ENCODE peak calls at places on chromosomes 3 and 15, in four cellular contexts. L is fibroblast of mammary gland, Y is ovary, U is cardiac fibroblast. Z is an unnamed sample.

GRCh38 chr3:127426444-127427168 is 138.8 kb upstream of the PRR20G start:
- DNase-seq in U (no peak), Y (no peak), L (no peak), Z (no peak)

GRCh38 chr3:21654241-21654640 is 96.8 kb downstream of the ZNF385D start:
- DNase-seq in U (peak), Y (no peak), L (peak), Z (no peak)

GRCh38 chr3:42501681-42502428 is 588 bp upstream of the VIPR1 start:
- DNase-seq in L (peak), Y (no peak), U (peak), Z (peak)

GRCh38 chr15:82122754-82123400 is 77.1 kb upstream of the MEX3B start:
- DNase-seq in Y (peak), L (peak), U (peak), Z (peak)

GRCh38 chr3:52792961-52793695 is 1.5 kb upstream of the ITIH3 start:
- DNase-seq in Y (no peak), L (peak), U (peak), Z (no peak)

GRCh38 chr3:170608475-170608874 is 22.6 kb upstream of the SLC7A14 start:
- DNase-seq in U (no peak), L (no peak), Y (no peak), Z (no peak)

GRCh38 chr3:126317029-126317996 is 39.9 kb downstream of the KLF15 start:
- DNase-seq in L (no peak), U (no peak), Y (no peak), Z (no peak)

GRCh38 chr3:186642014-186642413 is 1.8 kb downstream of the FETUB start:
- DNase-seq in L (no peak), U (no peak), Y (no peak), Z (no peak)

GRCh38 chr3:10783360-10784346 is 32.4 kb upstream of the SLC6A11 start:
- DNase-seq in L (peak), Y (no peak), U (peak), Z (peak)

DNA sequence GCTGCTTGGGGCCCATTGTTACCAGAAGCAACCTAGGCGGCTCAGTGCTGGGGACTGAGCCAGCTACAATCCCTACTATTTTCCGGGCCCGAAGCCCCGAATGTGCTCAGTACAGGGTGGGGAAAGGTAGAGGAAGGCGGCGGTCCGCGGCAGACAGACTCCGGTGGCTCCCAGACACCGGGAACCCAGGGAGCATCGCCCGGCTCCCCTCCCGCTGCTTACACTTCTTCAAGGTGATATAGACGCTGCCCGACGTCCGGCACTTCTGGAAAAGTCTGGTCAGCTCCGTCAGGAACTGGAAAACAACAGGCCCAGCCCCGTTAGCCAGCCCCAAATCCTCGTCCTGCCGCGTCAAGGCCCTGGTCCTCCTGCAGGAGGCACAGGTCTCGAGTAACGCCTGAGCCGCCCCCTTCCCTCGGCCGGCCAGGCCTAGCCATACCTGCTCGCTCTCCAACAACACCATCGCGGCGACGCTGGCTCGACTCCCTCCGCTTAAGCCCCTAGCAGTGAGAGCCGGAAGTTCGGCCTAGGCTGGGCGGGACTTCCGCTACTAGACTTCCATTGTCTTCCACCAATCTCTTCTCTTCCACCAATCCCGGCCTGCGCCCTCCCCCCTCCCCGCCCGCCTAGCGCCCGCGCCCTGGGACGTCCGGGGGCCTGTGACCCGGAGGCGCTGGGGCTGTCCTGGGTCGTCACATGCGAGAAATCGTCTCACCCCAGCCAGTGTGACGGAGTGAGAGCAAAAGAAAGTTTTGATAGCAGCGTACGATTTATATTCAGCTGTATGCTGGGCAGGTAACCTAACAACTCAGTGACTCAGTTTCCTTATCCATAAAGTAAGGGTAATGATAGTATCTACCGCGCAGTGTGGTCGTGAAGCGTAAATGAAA is at the start of gene SRP14:
- DNase-seq in Y (peak), L (peak), U (peak), Z (peak)
- TF ChIP-seq CTCF in Y (peak), L (no peak), U (no peak), Z (no peak)

DNA sequence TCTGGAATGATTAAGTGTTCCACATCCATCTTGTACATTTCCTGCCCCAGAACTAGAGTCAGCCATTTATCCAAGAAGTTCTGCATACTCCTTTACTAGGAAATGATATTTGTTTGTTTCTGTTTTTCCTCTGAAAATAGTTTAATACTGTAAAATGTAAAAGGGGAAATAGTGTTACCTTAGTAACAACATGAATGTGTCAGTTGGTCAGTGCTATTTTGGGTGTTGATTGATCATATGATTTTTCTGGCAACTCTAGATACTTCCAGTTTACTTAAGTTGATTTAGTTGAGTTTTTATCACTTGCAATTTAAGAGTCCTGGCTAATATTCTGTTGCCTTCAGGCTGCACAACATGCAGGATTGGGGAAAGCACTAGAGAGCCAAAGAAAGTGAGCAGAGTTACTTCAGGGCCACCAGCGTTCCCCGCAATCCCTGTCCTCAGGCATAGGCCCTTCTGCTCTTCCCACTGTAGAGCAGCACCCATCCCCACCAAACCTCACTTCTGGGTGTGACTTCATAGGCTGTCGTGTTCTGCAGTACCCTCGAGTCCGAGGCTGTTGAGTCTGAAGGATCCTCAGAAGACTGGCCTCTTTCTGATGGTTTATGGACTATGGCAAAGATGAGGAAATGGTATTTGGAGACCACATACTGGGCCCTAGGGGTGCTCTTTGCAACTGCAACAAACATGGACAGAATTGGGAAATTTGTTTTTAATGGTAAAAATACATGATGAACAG is 69.0 kb downstream of the CHD2 start:
- DNase-seq in U (peak), L (no peak), Y (no peak), Z (no peak)
- TF ChIP-seq CTCF in U (peak), L (peak), Y (no peak), Z (no peak)

DNA sequence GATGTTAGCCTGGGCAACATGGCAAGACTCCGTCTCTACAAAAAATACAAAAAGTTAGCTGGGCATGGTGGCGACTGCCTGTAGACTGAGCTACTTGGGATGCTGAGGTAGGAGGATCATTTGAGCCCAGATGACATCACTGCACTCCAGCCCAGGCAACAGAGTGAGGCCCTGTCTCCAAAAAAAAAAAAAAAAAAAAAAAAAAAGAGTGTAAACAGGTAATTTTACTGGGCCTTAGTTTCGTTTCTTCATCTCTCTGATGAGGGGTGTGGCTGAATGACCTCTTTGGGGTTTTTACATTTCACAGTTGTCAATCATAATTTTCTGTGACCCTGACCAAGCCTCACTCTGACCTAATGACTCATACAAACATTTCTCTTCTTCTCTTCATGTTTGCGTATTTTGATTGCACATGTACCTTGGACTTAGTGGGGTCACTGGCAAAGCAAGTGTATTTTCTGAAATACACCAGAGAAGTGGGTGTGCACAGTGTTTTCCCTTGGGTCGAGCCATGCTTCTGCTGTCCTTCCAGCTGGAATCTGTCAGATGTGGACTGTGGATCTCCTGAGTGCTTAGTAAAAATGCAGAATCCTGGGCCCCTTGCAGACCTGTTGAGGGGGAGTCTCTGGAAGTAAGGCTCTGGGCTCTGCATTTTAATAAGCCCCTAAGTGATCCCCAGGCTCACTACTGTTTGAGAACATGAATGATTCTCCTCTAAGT is 140.5 kb downstream of the FNDC3B start:
- DNase-seq in L (no peak), U (no peak), Y (no peak), Z (no peak)
- TF ChIP-seq CTCF in L (no peak), U (no peak), Y (no peak), Z (no peak)

DNA sequence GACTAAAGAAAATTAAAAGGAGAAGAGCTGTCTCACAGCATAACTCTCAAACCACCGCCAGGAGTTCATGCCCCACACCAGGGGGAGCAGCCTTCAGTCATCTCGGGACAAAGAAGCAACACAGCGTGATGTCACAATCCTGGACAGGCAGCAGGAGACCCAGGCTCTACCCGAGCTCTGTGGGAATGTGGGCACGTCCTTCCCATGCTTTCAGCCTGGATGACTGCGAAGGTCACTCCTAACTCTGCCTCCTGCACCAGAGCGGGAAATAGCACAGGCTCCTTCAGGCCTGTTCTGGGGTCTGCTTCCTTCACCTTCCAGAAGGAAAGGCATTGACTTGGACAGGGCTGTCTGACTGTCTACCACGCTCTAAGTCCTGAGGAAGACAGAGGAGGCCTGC is 31.3 kb downstream of the NOX5 start:
- DNase-seq in L (no peak), U (peak), Y (no peak), Z (no peak)
- TF ChIP-seq CTCF in L (no peak), U (peak), Y (no peak), Z (no peak)

GRCh38 chr15:80846416-80846815 is 67.2 kb downstream of the CEMIP start:
- DNase-seq in Y (no peak), L (peak), U (no peak), Z (no peak)
- TF ChIP-seq CTCF in Y (no peak), L (no peak), U (no peak), Z (no peak)

Z was measured in Calu3.